ENCODE peak calls at places on chromosomes 1 and 21, in four cellular contexts. One of them, this sample, is unnamed.

GRCh38 chr1:92916899-92917298 is 44.4 kb downstream of the DIPK1A start:
- DNase-seq in HepG2: no peak
- DNase-seq in K562: no peak
- DNase-seq in GM12878: no peak
- DNase-seq in this sample: no peak

GRCh38 chr21:46148106-46148505 is 7.3 kb downstream of the FTCD start:
- DNase-seq in GM12878: no peak
- DNase-seq in K562: no peak
- DNase-seq in HepG2: no peak
- DNase-seq in this sample: no peak

GRCh38 chr1:244989813-244990212 is 125.5 kb upstream of the HNRNPU start:
- DNase-seq in HepG2: no peak
- DNase-seq in K562: no peak
- DNase-seq in GM12878: no peak
- DNase-seq in this sample: no peak

GRCh38 chr1:5686195-5686594 is 306.0 kb downstream of the NPHP4 start:
- DNase-seq in HepG2: no peak
- DNase-seq in GM12878: peak; percentile 1
- DNase-seq in K562: no peak
- DNase-seq in this sample: no peak

GRCh38 chr1:200305806-200306205 is 104.0 kb downstream of the ZNF281 start:
- DNase-seq in HepG2: no peak
- DNase-seq in GM12878: peak; percentile 48
- DNase-seq in K562: no peak
- DNase-seq in this sample: no peak

GRCh38 chr1:182299728-182300581 is 91.6 kb downstream of the GLUL start:
- DNase-seq in K562: peak; percentile 98
- DNase-seq in HepG2: peak; percentile 78
- DNase-seq in GM12878: no peak
- DNase-seq in this sample: no peak

GRCh38 chr1:100671604-100672003 is 47.9 kb upstream of the VCAM1 start:
- DNase-seq in HepG2: no peak
- DNase-seq in GM12878: no peak
- DNase-seq in K562: no peak
- DNase-seq in this sample: no peak

GRCh38 chr1:211345719-211346118 is 19.1 kb downstream of the TRAF5 start:
- DNase-seq in GM12878: no peak
- DNase-seq in HepG2: no peak
- DNase-seq in K562: no peak
- DNase-seq in this sample: no peak

GRCh38 chr1:19374926-19375325 is 62.8 kb downstream of the SLC66A1 start:
- DNase-seq in K562: no peak
- DNase-seq in GM12878: no peak
- DNase-seq in HepG2: no peak
- DNase-seq in this sample: no peak

GRCh38 chr1:107865627-107866026 is 99.4 kb downstream of the VAV3 start:
- DNase-seq in K562: no peak
- DNase-seq in HepG2: no peak
- DNase-seq in GM12878: no peak
- DNase-seq in this sample: no peak

GRCh38 chr1:207031632-207032258 is 811 bp downstream of the C1orf116 start:
- DNase-seq in GM12878: no peak
- DNase-seq in K562: no peak
- DNase-seq in HepG2: peak; percentile 39
- DNase-seq in this sample: no peak

GRCh38 chr1:239031310-239031709 is 355.1 kb upstream of the CHRM3 start:
- DNase-seq in HepG2: no peak
- DNase-seq in K562: no peak
- DNase-seq in GM12878: no peak
- DNase-seq in this sample: no peak

GRCh38 chr1:169387383-169387782 is 19.4 kb downstream of the BLZF1 start:
- DNase-seq in GM12878: no peak
- DNase-seq in K562: no peak
- DNase-seq in HepG2: no peak
- DNase-seq in this sample: no peak

GRCh38 chr1:169381162-169381561 is 13.2 kb downstream of the BLZF1 start:
- DNase-seq in HepG2: no peak
- DNase-seq in K562: no peak
- DNase-seq in GM12878: no peak
- DNase-seq in this sample: no peak

GRCh38 chr1:169383449-169383848 is 15.5 kb downstream of the BLZF1 start:
- DNase-seq in HepG2: no peak
- DNase-seq in GM12878: no peak
- DNase-seq in K562: no peak
- DNase-seq in this sample: no peak
- H3K9ac ChIP-seq in HepG2: no peak overlapping the region
- H3K9ac ChIP-seq in GM12878: no peak overlapping the region
- H3K9ac ChIP-seq in K562: no peak overlapping the region
- H3K9ac ChIP-seq in this sample: no peak overlapping the region

GRCh38 chr1:24415334-24415909 is at the start of gene NIPAL3:
- DNase-seq in HepG2: peak; percentile 97
- DNase-seq in K562: peak; percentile 91
- DNase-seq in GM12878: peak; percentile 98
- DNase-seq in this sample: peak; percentile 95

GRCh38 chr1:24417681-24418080 is 2.1 kb downstream of the NIPAL3 start:
- DNase-seq in GM12878: no peak
- DNase-seq in HepG2: no peak
- DNase-seq in K562: no peak
- DNase-seq in this sample: no peak

GRCh38 chr1:24415910-24416665 is 486 bp downstream of the NIPAL3 start:
- DNase-seq in K562: peak; percentile 41
- DNase-seq in HepG2: no peak
- DNase-seq in GM12878: no peak
- DNase-seq in this sample: no peak

GRCh38 chr1:24414884-24415333 is 693 bp upstream of the NIPAL3 start:
- DNase-seq in K562: no peak
- DNase-seq in GM12878: no peak
- DNase-seq in HepG2: peak; percentile 21
- DNase-seq in this sample: no peak

DNA sequence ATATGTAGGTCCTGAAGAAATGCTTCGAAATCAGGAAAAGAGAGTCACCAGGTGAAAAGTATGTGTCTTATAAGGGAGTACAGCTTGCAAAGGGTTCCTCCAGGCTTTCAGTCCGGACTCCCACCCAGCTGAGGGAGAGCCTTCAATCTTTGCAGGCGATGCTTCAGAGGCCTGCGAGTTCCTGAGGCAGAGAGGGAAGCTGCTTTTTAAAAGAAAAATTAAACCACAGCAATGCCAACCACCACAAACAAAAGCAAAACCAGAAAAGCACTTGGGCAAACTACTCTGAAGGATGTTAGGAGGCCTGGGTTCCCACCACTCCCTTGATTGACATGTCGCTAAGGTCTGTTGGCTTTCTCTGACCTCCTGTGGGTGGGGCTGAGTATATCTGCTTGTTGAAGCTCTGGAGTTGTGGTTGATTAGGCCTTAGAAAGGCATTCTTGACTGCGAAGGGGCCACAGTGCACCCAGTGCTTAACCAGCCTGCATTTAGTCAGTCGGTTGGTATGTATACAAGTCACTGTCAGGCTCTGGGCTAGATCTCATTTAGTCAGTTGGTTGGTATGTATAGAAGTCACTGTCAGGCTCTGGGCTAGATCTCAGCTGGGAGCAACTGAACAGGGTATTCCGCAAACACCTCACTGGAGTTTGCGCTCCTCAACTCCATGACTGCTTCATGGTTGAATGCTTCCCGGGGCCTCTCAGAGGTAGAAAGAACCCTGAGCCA is 1.2 kb downstream of the NIPAL3 start:
- DNase-seq in HepG2: peak; percentile 48
- DNase-seq in GM12878: peak; percentile 34
- DNase-seq in K562: peak; percentile 53
- DNase-seq in this sample: no peak
- TF ChIP-seq BRCA1 in HepG2: no peak
- TF ChIP-seq BRCA1 in GM12878: no peak
- TF ChIP-seq BRCA1 in K562: no peak
- TF ChIP-seq BRCA1 in this sample: no peak

GRCh38 chr1:177305040-177306018 is 134.6 kb downstream of the BRINP2 start:
- DNase-seq in K562: no peak
- DNase-seq in HepG2: no peak
- DNase-seq in GM12878: no peak
- DNase-seq in this sample: no peak

GRCh38 chr1:177307771-177308170 is 137.0 kb downstream of the BRINP2 start:
- DNase-seq in K562: no peak
- DNase-seq in HepG2: no peak
- DNase-seq in GM12878: no peak
- DNase-seq in this sample: no peak

GRCh38 chr1:177309884-177310283 is 139.1 kb downstream of the BRINP2 start:
- DNase-seq in K562: no peak
- DNase-seq in GM12878: no peak
- DNase-seq in HepG2: no peak
- DNase-seq in this sample: no peak

GRCh38 chr1:177306019-177306415 is 135.3 kb downstream of the BRINP2 start:
- DNase-seq in GM12878: no peak
- DNase-seq in HepG2: no peak
- DNase-seq in K562: no peak
- DNase-seq in this sample: no peak

DNA sequence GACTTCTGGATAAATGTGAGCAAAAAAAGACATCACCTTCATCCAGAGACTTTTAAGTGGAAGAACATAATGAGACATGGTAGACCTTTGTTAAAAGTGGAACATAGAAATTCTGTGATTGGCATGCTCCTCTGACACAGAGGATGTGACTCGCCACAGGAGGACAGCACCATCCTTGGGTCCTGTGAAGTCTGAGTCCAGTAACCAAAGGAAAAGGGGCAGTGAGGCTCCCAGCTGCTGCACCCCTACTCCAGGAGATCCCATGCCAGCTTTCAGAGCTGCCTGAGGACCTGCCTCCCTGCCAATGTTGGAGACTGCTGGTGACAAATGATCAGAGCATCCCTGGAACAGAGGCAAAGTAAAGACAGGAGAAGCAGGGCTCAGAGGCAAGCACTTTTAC is 136.2 kb downstream of the BRINP2 start:
- DNase-seq in GM12878: no peak
- DNase-seq in K562: no peak
- DNase-seq in HepG2: no peak
- DNase-seq in this sample: no peak
- H3K4me1 ChIP-seq in GM12878: no peaks in the 10 kb centered on the region
- H3K4me1 ChIP-seq in K562: no peaks in the 10 kb centered on the region
- H3K4me1 ChIP-seq in HepG2: no peaks in the 10 kb centered on the region
- H3K4me1 ChIP-seq in this sample: no peaks in the 10 kb centered on the region

GRCh38 chr1:212928323-212929281 is 21.7 kb upstream of the VASH2 start:
- DNase-seq in K562: no peak
- DNase-seq in GM12878: peak; percentile 65
- DNase-seq in HepG2: no peak
- DNase-seq in this sample: no peak
- H3K9ac ChIP-seq in K562: no peak overlapping the region
- H3K9ac ChIP-seq in GM12878: peak overlapping the region; percentile 46
- H3K9ac ChIP-seq in HepG2: no peak overlapping the region
- H3K9ac ChIP-seq in this sample: no peak overlapping the region

DNA sequence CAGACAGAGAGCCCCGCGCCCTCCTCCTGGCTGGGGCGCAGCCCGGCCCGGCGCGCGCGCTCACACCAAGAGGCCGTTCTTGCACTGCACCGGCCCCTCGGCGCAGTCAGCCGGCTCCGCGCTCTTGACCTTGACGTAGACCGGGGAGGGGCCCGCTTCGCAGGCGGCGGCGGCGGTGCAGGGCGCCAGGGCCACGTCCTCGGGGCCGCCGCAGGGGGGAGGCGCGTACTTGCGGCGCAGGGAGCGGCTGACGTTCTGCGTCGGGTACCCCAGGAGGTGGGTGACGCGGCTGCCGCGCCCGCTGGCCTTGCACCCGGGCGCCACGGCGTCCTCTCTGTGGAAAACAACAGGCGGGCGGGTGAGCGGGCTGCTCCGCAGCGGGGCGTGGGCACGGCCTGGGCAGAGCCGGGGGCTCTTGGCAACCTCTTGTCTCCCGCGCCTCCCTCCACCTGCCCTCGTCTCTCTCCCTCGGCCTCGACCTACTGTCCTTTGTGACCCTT is 7.7 kb downstream of the VSIG8 start:
- DNase-seq in K562: peak; percentile 59
- DNase-seq in GM12878: no peak
- DNase-seq in HepG2: peak; percentile 7
- DNase-seq in this sample: no peak
- TF ChIP-seq BRCA1 in K562: no peak
- TF ChIP-seq BRCA1 in GM12878: no peak
- TF ChIP-seq BRCA1 in HepG2: no peak
- TF ChIP-seq BRCA1 in this sample: no peak

DNA sequence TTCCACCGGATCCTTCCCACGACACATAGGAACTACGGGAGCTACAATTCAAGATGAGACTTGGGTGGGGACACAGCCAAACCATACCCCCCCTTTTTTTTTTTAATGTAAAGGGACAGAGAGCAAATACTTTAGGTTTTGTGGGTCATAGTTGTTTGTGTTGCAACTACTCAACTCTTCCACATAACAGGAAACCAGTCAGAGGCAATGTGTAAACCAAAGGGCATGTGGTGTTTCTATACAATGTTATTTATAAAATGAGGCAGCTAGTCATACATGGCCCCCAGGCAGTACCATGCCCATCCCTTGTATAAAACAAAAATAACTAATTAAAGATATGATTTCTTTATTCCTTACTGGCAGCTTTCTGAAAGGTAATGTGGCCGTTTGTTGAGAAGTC is 845.4 kb upstream of the ADAMTS5 start:
- DNase-seq in HepG2: no peak
- DNase-seq in GM12878: no peak
- DNase-seq in K562: no peak
- DNase-seq in this sample: no peak
- H3K4me1 ChIP-seq in HepG2: no peaks in the 10 kb centered on the region
- H3K4me1 ChIP-seq in GM12878: no peaks in the 10 kb centered on the region
- H3K4me1 ChIP-seq in K562: no peaks in the 10 kb centered on the region
- H3K4me1 ChIP-seq in this sample: no peaks in the 10 kb centered on the region

This sample was measured in H1.